ENCODE peak calls at places on chromosomes 2 and 18, in six cellular contexts. U, N, Q, C, J and L are unnamed samples.

GRCh38 chr2:166197446-166197845 is 69.6 kb upstream of the SCN1A start:
- DNase-seq in U (no peak), N (no peak), Q (no peak), C (no peak), J (no peak), L (no peak)

GRCh38 chr2:221137385-221137784 is 434.7 kb downstream of the EPHA4 start:
- DNase-seq in U (no peak), N (no peak), Q (no peak), C (no peak), J (no peak), L (no peak)

GRCh38 chr2:144660518-144661316 is 140.8 kb upstream of the ZEB2 start:
- DNase-seq in U (no peak), N (no peak), Q (peak), C (no peak), J (no peak), L (no peak)

GRCh38 chr18:3830604-3831003 is 380.6 kb downstream of the TGIF1 start:
- DNase-seq in U (no peak), N (no peak), Q (no peak), C (no peak), J (no peak), L (no peak)

GRCh38 chr2:119659601-119660342 is 19.2 kb upstream of the TMEM177 start:
- DNase-seq in U (peak), N (peak), Q (peak), C (no peak), J (no peak), L (peak)

GRCh38 chr2:169573160-169573973 is at the start of gene FASTKD1:
- DNase-seq in U (peak), N (peak), Q (peak), C (peak), J (peak), L (peak)

GRCh38 chr2:235688511-235689426 is 194.9 kb downstream of the AGAP1 start:
- DNase-seq in U (no peak), N (no peak), Q (no peak), C (no peak), J (no peak), L (no peak)

GRCh38 chr2:219483451-219484342 is 15.0 kb upstream of the GMPPA start:
- DNase-seq in U (no peak), N (no peak), Q (no peak), C (no peak), J (no peak), L (no peak)

GRCh38 chr2:134408386-134408785 is 154.5 kb downstream of the MGAT5 start:
- DNase-seq in U (no peak), N (no peak), Q (no peak), C (no peak), J (no peak), L (no peak)

GRCh38 chr18:26022585-26022984 is 67.8 kb downstream of the SS18 start:
- DNase-seq in U (no peak), N (no peak), Q (no peak), C (no peak), J (no peak), L (no peak)

GRCh38 chr18:11976882-11977281 is 4.4 kb upstream of the IMPA2 start:
- DNase-seq in U (no peak), N (no peak), Q (no peak), C (no peak), J (no peak), L (no peak)

GRCh38 chr18:50286391-50287027 is 983 bp downstream of the CXXC1 start:
- DNase-seq in U (no peak), N (peak), Q (no peak), C (no peak), J (no peak), L (peak)

GRCh38 chr2:24015562-24016375 is 5.9 kb downstream of the MFSD2B start:
- DNase-seq in U (no peak), N (no peak), Q (no peak), C (no peak), J (no peak), L (no peak)

GRCh38 chr2:31331156-31331555 is 83.4 kb downstream of the XDH start:
- DNase-seq in U (no peak), N (no peak), Q (peak), C (no peak), J (no peak), L (no peak)

GRCh38 chr18:24408496-24408895 is 10.9 kb upstream of the OSBPL1A start:
- DNase-seq in U (no peak), N (no peak), Q (no peak), C (no peak), J (no peak), L (no peak)

GRCh38 chr2:209473930-209474419 is 50.1 kb downstream of the MAP2 start:
- DNase-seq in U (no peak), N (no peak), Q (peak), C (no peak), J (no peak), L (no peak)

GRCh38 chr2:165863816-165864221 is 69.8 kb upstream of the GALNT3 start:
- DNase-seq in U (peak), N (no peak), Q (no peak), C (no peak), J (no peak), L (no peak)

GRCh38 chr2:65372619-65373018 is 59.8 kb downstream of the SPRED2 start:
- DNase-seq in U (no peak), N (no peak), Q (no peak), C (no peak), J (no peak), L (no peak)

GRCh38 chr2:45643095-45643494 is 8.4 kb upstream of the PRKCE start:
- DNase-seq in U (no peak), N (peak), Q (no peak), C (no peak), J (no peak), L (no peak)

GRCh38 chr2:19667085-19667484 is 234.7 kb downstream of the TTC32 start:
- DNase-seq in U (no peak), N (no peak), Q (peak), C (no peak), J (no peak), L (no peak)

GRCh38 chr2:128973566-128973965 is 654.9 kb upstream of the HS6ST1 start:
- DNase-seq in U (no peak), N (no peak), Q (no peak), C (no peak), J (no peak), L (no peak)

GRCh38 chr2:101823347-101823791 is 125.9 kb downstream of the MAP4K4 start:
- DNase-seq in U (peak), N (peak), Q (peak), C (no peak), J (no peak), L (peak)

GRCh38 chr2:20525041-20526035 is 78.5 kb downstream of the RHOB start:
- DNase-seq in U (no peak), N (no peak), Q (peak), C (no peak), J (peak), L (no peak)

GRCh38 chr2:5677133-5677532 is 15.1 kb upstream of the SOX11 start:
- DNase-seq in U (no peak), N (no peak), Q (no peak), C (no peak), J (no peak), L (no peak)

GRCh38 chr2:233866479-233866878 is 1.7 kb downstream of the MSL3B start:
- DNase-seq in U (no peak), N (no peak), Q (no peak), C (no peak), J (no peak), L (no peak)

GRCh38 chr2:39487398-39488250 is 50.5 kb upstream of the MAP4K3 start:
- DNase-seq in U (no peak), N (no peak), Q (no peak), C (no peak), J (no peak), L (no peak)

GRCh38 chr18:31835528-31836138 is 75.0 kb upstream of the SLC25A52 start:
- DNase-seq in U (no peak), N (no peak), Q (no peak), C (no peak), J (no peak), L (no peak)

GRCh38 chr2:145957929-145958328 is 1438.0 kb upstream of the ZEB2 start:
- DNase-seq in U (no peak), N (no peak), Q (peak), C (no peak), J (no peak), L (no peak)

GRCh38 chr2:226638576-226638975 is 161.0 kb downstream of the IRS1 start:
- DNase-seq in U (no peak), N (no peak), Q (no peak), C (no peak), J (no peak), L (no peak)

GRCh38 chr2:207513577-207514257 is 16.0 kb upstream of the CREB1 start:
- DNase-seq in U (no peak), N (no peak), Q (no peak), C (no peak), J (no peak), L (no peak)

GRCh38 chr2:159211447-159212396 is 74.8 kb downstream of the WDSUB1 start:
- DNase-seq in U (no peak), N (peak), Q (no peak), C (no peak), J (no peak), L (no peak)

GRCh38 chr2:112142525-112143078 is 4.4 kb downstream of the FBLN7 start:
- DNase-seq in U (no peak), N (no peak), Q (no peak), C (no peak), J (no peak), L (no peak)

GRCh38 chr2:137952586-137953129 is 11.6 kb upstream of the HNMT start:
- DNase-seq in U (no peak), N (no peak), Q (peak), C (no peak), J (no peak), L (no peak)

GRCh38 chr2:135819211-135819610 is 17.8 kb downstream of the LCT start:
- DNase-seq in U (no peak), N (peak), Q (peak), C (no peak), J (no peak), L (peak)

GRCh38 chr2:27001851-27002369 is 30.9 kb upstream of the TMEM214 start:
- DNase-seq in U (no peak), N (no peak), Q (no peak), C (no peak), J (no peak), L (no peak)

GRCh38 chr2:70921839-70922590 is 13.7 kb upstream of the ATP6V1B1 start:
- DNase-seq in U (no peak), N (no peak), Q (no peak), C (no peak), J (no peak), L (no peak)

GRCh38 chr2:158359846-158360245 is 96.7 kb downstream of the CCDC148 start:
- DNase-seq in U (no peak), N (peak), Q (peak), C (no peak), J (no peak), L (no peak)